ENCODE peak calls at places on chromosomes 4 and X, in nine cellular contexts. One of them, this sample, is unnamed.

GRCh38 chrX:124573458-124573857 is 227.1 kb downstream of the SH2D1A start:
- DNase-seq in psoas muscle: no peak
- DNase-seq in endothelial cell: no peak
- DNase-seq in epithelial cell of esophagus: peak
- DNase-seq in fibroblast of villous mesenchyme: peak
- DNase-seq in Caco-2: no peak
- DNase-seq in AG04450: no peak
- DNase-seq in GM12865: no peak
- DNase-seq in type B pancreatic cell: no peak
- DNase-seq in this sample: peak

GRCh38 chrX:20863649-20864048 is 510.6 kb upstream of the CNKSR2 start:
- DNase-seq in type B pancreatic cell: no peak
- DNase-seq in fibroblast of villous mesenchyme: no peak
- DNase-seq in Caco-2: no peak
- DNase-seq in epithelial cell of esophagus: peak
- DNase-seq in AG04450: no peak
- DNase-seq in GM12865: no peak
- DNase-seq in psoas muscle: no peak
- DNase-seq in endothelial cell: no peak
- DNase-seq in this sample: no peak

GRCh38 chrX:16946971-16947562 is 609 bp downstream of the REPS2 start:
- DNase-seq in endothelial cell: no peak
- DNase-seq in psoas muscle: peak
- DNase-seq in Caco-2: no peak
- DNase-seq in GM12865: no peak
- DNase-seq in AG04450: no peak
- DNase-seq in epithelial cell of esophagus: no peak
- DNase-seq in fibroblast of villous mesenchyme: no peak
- DNase-seq in type B pancreatic cell: no peak
- DNase-seq in this sample: no peak

GRCh38 chrX:48611703-48612102 is 14.4 kb downstream of the WDR13 start:
- DNase-seq in epithelial cell of esophagus: no peak
- DNase-seq in psoas muscle: no peak
- DNase-seq in endothelial cell: no peak
- DNase-seq in AG04450: no peak
- DNase-seq in fibroblast of villous mesenchyme: no peak
- DNase-seq in Caco-2: no peak
- DNase-seq in type B pancreatic cell: no peak
- DNase-seq in GM12865: no peak
- DNase-seq in this sample: no peak

GRCh38 chr4:136643416-136643815 is 888.9 kb downstream of the PCDH18 start:
- DNase-seq in AG04450: no peak
- DNase-seq in GM12865: no peak
- DNase-seq in endothelial cell: no peak
- DNase-seq in type B pancreatic cell: no peak
- DNase-seq in epithelial cell of esophagus: peak
- DNase-seq in fibroblast of villous mesenchyme: no peak
- DNase-seq in psoas muscle: no peak
- DNase-seq in Caco-2: no peak
- DNase-seq in this sample: no peak

GRCh38 chrX:140767646-140768045 is 58.1 kb downstream of the LINC00632 start:
- DNase-seq in type B pancreatic cell: no peak
- DNase-seq in Caco-2: no peak
- DNase-seq in AG04450: no peak
- DNase-seq in fibroblast of villous mesenchyme: no peak
- DNase-seq in epithelial cell of esophagus: no peak
- DNase-seq in psoas muscle: no peak
- DNase-seq in GM12865: no peak
- DNase-seq in endothelial cell: no peak
- DNase-seq in this sample: peak

GRCh38 chrX:148601034-148601433 is 100.6 kb downstream of the AFF2 start:
- DNase-seq in GM12865: no peak
- DNase-seq in psoas muscle: no peak
- DNase-seq in AG04450: no peak
- DNase-seq in epithelial cell of esophagus: peak
- DNase-seq in Caco-2: no peak
- DNase-seq in fibroblast of villous mesenchyme: peak
- DNase-seq in endothelial cell: no peak
- DNase-seq in type B pancreatic cell: no peak
- DNase-seq in this sample: peak

GRCh38 chr4:99885063-99885664 is 9.1 kb downstream of the LAMTOR3 start:
- DNase-seq in AG04450: no peak
- DNase-seq in Caco-2: no peak
- DNase-seq in epithelial cell of esophagus: peak
- DNase-seq in GM12865: peak
- DNase-seq in endothelial cell: peak
- DNase-seq in type B pancreatic cell: no peak
- DNase-seq in fibroblast of villous mesenchyme: peak
- DNase-seq in psoas muscle: no peak
- DNase-seq in this sample: peak

GRCh38 chr4:173486714-173487392 is 43.2 kb downstream of the HAND2 start:
- DNase-seq in AG04450: no peak
- DNase-seq in endothelial cell: no peak
- DNase-seq in epithelial cell of esophagus: no peak
- DNase-seq in Caco-2: no peak
- DNase-seq in type B pancreatic cell: no peak
- DNase-seq in fibroblast of villous mesenchyme: no peak
- DNase-seq in psoas muscle: no peak
- DNase-seq in GM12865: no peak
- DNase-seq in this sample: peak

GRCh38 chr4:15920723-15921591 is 17.6 kb downstream of the FGFBP1 start:
- DNase-seq in epithelial cell of esophagus: peak
- DNase-seq in endothelial cell: no peak
- DNase-seq in GM12865: no peak
- DNase-seq in type B pancreatic cell: no peak
- DNase-seq in fibroblast of villous mesenchyme: peak
- DNase-seq in psoas muscle: no peak
- DNase-seq in AG04450: peak
- DNase-seq in Caco-2: no peak
- DNase-seq in this sample: peak

GRCh38 chr4:96016615-96017299 is 176.9 kb downstream of the PDHA2 start:
- DNase-seq in type B pancreatic cell: no peak
- DNase-seq in epithelial cell of esophagus: peak
- DNase-seq in GM12865: peak
- DNase-seq in Caco-2: no peak
- DNase-seq in endothelial cell: no peak
- DNase-seq in fibroblast of villous mesenchyme: peak
- DNase-seq in AG04450: no peak
- DNase-seq in psoas muscle: no peak
- DNase-seq in this sample: peak

GRCh38 chrX:118498351-118498750 is 2.7 kb downstream of the DOCK11 start:
- DNase-seq in endothelial cell: no peak
- DNase-seq in fibroblast of villous mesenchyme: no peak
- DNase-seq in epithelial cell of esophagus: no peak
- DNase-seq in psoas muscle: no peak
- DNase-seq in AG04450: no peak
- DNase-seq in GM12865: no peak
- DNase-seq in type B pancreatic cell: no peak
- DNase-seq in Caco-2: no peak
- DNase-seq in this sample: no peak

GRCh38 chr4:62517721-62518120 is 1317.6 kb downstream of the ADGRL3 start:
- DNase-seq in psoas muscle: no peak
- DNase-seq in type B pancreatic cell: no peak
- DNase-seq in GM12865: no peak
- DNase-seq in Caco-2: no peak
- DNase-seq in epithelial cell of esophagus: no peak
- DNase-seq in AG04450: no peak
- DNase-seq in fibroblast of villous mesenchyme: no peak
- DNase-seq in endothelial cell: no peak
- DNase-seq in this sample: peak

GRCh38 chr4:168731006-168731636 is 234.3 kb downstream of the PALLD start:
- DNase-seq in psoas muscle: no peak
- DNase-seq in GM12865: no peak
- DNase-seq in epithelial cell of esophagus: peak
- DNase-seq in endothelial cell: no peak
- DNase-seq in fibroblast of villous mesenchyme: peak
- DNase-seq in Caco-2: no peak
- DNase-seq in type B pancreatic cell: no peak
- DNase-seq in AG04450: no peak
- DNase-seq in this sample: peak

GRCh38 chrX:131763674-131764073 is 219.8 kb downstream of the OR13H1 start:
- DNase-seq in epithelial cell of esophagus: no peak
- DNase-seq in type B pancreatic cell: no peak
- DNase-seq in AG04450: no peak
- DNase-seq in Caco-2: no peak
- DNase-seq in GM12865: peak
- DNase-seq in psoas muscle: peak
- DNase-seq in endothelial cell: no peak
- DNase-seq in fibroblast of villous mesenchyme: peak
- DNase-seq in this sample: no peak
- TF ChIP-seq CTCF in epithelial cell of esophagus: no peak
- TF ChIP-seq CTCF in type B pancreatic cell: no peak
- TF ChIP-seq CTCF in AG04450: no peak
- TF ChIP-seq CTCF in Caco-2: no peak
- TF ChIP-seq CTCF in GM12865: peak
- TF ChIP-seq CTCF in psoas muscle: peak
- TF ChIP-seq CTCF in endothelial cell: no peak
- TF ChIP-seq CTCF in fibroblast of villous mesenchyme: peak
- TF ChIP-seq CTCF in this sample: no peak

GRCh38 chr4:172173206-172173605 is 360.0 kb downstream of the GALNTL6 start:
- DNase-seq in Caco-2: no peak
- DNase-seq in type B pancreatic cell: no peak
- DNase-seq in AG04450: no peak
- DNase-seq in epithelial cell of esophagus: no peak
- DNase-seq in psoas muscle: no peak
- DNase-seq in fibroblast of villous mesenchyme: no peak
- DNase-seq in endothelial cell: no peak
- DNase-seq in GM12865: no peak
- DNase-seq in this sample: no peak
- TF ChIP-seq CTCF in Caco-2: no peak
- TF ChIP-seq CTCF in type B pancreatic cell: no peak
- TF ChIP-seq CTCF in AG04450: no peak
- TF ChIP-seq CTCF in epithelial cell of esophagus: no peak
- TF ChIP-seq CTCF in psoas muscle: no peak
- TF ChIP-seq CTCF in fibroblast of villous mesenchyme: no peak
- TF ChIP-seq CTCF in endothelial cell: no peak
- TF ChIP-seq CTCF in GM12865: no peak
- TF ChIP-seq CTCF in this sample: no peak

GRCh38 chrX:32774966-32775365 is 436.4 kb downstream of the DMD start:
- DNase-seq in endothelial cell: no peak
- DNase-seq in fibroblast of villous mesenchyme: no peak
- DNase-seq in GM12865: no peak
- DNase-seq in AG04450: no peak
- DNase-seq in type B pancreatic cell: no peak
- DNase-seq in psoas muscle: no peak
- DNase-seq in Caco-2: no peak
- DNase-seq in epithelial cell of esophagus: no peak
- DNase-seq in this sample: no peak

GRCh38 chrX:32780109-32780508 is 431.2 kb downstream of the DMD start:
- DNase-seq in epithelial cell of esophagus: no peak
- DNase-seq in psoas muscle: no peak
- DNase-seq in fibroblast of villous mesenchyme: no peak
- DNase-seq in AG04450: no peak
- DNase-seq in endothelial cell: no peak
- DNase-seq in GM12865: no peak
- DNase-seq in Caco-2: no peak
- DNase-seq in type B pancreatic cell: no peak
- DNase-seq in this sample: no peak

GRCh38 chrX:32778965-32779364 is 432.4 kb downstream of the DMD start:
- DNase-seq in psoas muscle: no peak
- DNase-seq in Caco-2: no peak
- DNase-seq in fibroblast of villous mesenchyme: no peak
- DNase-seq in AG04450: no peak
- DNase-seq in endothelial cell: no peak
- DNase-seq in type B pancreatic cell: no peak
- DNase-seq in epithelial cell of esophagus: peak
- DNase-seq in GM12865: no peak
- DNase-seq in this sample: no peak
- TF ChIP-seq CTCF in psoas muscle: no peak
- TF ChIP-seq CTCF in Caco-2: no peak
- TF ChIP-seq CTCF in fibroblast of villous mesenchyme: no peak
- TF ChIP-seq CTCF in AG04450: no peak
- TF ChIP-seq CTCF in endothelial cell: no peak
- TF ChIP-seq CTCF in type B pancreatic cell: no peak
- TF ChIP-seq CTCF in epithelial cell of esophagus: no peak
- TF ChIP-seq CTCF in GM12865: no peak
- TF ChIP-seq CTCF in this sample: no peak

GRCh38 chrX:3815896-3816664 is 102.6 kb upstream of the PRKX start:
- DNase-seq in endothelial cell: peak
- DNase-seq in psoas muscle: peak
- DNase-seq in type B pancreatic cell: peak
- DNase-seq in fibroblast of villous mesenchyme: peak
- DNase-seq in AG04450: no peak
- DNase-seq in GM12865: peak
- DNase-seq in Caco-2: peak
- DNase-seq in epithelial cell of esophagus: peak
- DNase-seq in this sample: peak

GRCh38 chrX:3807906-3808305 is 94.5 kb upstream of the PRKX start:
- DNase-seq in psoas muscle: no peak
- DNase-seq in GM12865: no peak
- DNase-seq in endothelial cell: no peak
- DNase-seq in type B pancreatic cell: no peak
- DNase-seq in AG04450: no peak
- DNase-seq in epithelial cell of esophagus: no peak
- DNase-seq in fibroblast of villous mesenchyme: no peak
- DNase-seq in Caco-2: no peak
- DNase-seq in this sample: no peak

GRCh38 chrX:3806630-3807029 is 93.2 kb upstream of the PRKX start:
- DNase-seq in GM12865: no peak
- DNase-seq in fibroblast of villous mesenchyme: no peak
- DNase-seq in type B pancreatic cell: no peak
- DNase-seq in AG04450: no peak
- DNase-seq in endothelial cell: no peak
- DNase-seq in psoas muscle: no peak
- DNase-seq in Caco-2: no peak
- DNase-seq in epithelial cell of esophagus: no peak
- DNase-seq in this sample: no peak

DNA sequence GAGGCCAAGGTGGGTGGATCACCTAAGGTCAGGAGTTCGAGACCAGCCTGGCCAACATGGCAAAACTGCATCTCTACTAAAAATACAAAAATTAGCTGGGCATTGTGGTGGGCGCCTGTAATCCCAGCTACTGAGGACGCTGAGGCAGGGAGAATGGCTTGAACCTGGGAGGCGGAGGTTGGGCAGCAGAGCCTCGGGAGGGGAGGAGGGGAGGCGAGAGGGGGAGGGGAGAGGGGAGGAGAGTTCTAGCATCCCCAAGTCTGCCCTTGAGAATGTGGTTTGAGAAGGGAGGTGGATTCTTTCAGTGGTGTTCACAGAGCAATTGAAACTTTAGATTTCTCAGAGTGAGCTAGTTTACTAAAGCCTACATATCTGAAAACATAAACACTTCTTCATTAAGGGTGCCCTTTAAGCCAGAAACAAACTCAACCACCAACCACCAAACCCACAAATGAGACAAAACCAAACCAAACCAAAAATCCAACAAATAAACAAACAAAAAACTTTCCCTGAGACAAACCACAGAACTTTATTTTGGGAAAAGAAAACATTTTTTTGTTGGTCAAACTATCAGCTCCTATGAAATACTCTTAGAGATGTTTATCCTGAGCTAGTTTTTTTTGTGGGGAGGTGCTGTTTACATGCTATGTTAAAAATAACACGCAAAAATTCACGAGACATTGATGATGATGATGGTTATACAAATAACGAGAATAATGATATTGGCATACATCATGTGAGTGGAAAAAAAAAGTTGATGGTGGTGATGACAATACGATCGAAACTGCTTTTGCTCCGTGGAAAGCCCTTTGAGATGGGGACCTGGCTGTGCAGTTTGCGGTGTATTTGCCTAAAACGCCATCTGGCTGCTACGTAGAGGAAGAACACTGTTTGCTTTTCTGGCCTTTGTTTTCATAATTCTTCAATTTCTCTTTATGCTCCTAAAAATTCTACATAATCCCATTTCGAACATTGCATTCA is 98.2 kb upstream of the PRKX start:
- DNase-seq in type B pancreatic cell: no peak
- DNase-seq in GM12865: peak
- DNase-seq in epithelial cell of esophagus: peak
- DNase-seq in Caco-2: no peak
- DNase-seq in endothelial cell: peak
- DNase-seq in fibroblast of villous mesenchyme: peak
- DNase-seq in AG04450: no peak
- DNase-seq in psoas muscle: no peak
- DNase-seq in this sample: peak
- TF ChIP-seq CTCF in type B pancreatic cell: peak
- TF ChIP-seq CTCF in GM12865: peak
- TF ChIP-seq CTCF in epithelial cell of esophagus: peak
- TF ChIP-seq CTCF in Caco-2: no peak
- TF ChIP-seq CTCF in endothelial cell: no peak
- TF ChIP-seq CTCF in fibroblast of villous mesenchyme: peak
- TF ChIP-seq CTCF in AG04450: peak
- TF ChIP-seq CTCF in psoas muscle: peak
- TF ChIP-seq CTCF in this sample: peak

This sample was measured in cardiac fibroblast.